ENCODE peak calls at places on chromosomes 16 and 17, in five cellular contexts. N is tibial artery; M is pancreas; K is MM.1S; X is CD8-positive, alpha-beta T cell. Y is an unnamed sample. For H3K9me3, the result is how much of the 10 kb centered on the place peaks cover.

GRCh38 chr16:2752850-2753522 is 548 bp downstream of the SRRM2 start:
- DNase-seq in N (peak), M (peak), K (peak), X (peak), Y (peak)

GRCh38 chr16:49857423-49858181 is 1.7 kb upstream of the ZNF423 start:
- DNase-seq in N (peak), M (peak), K (peak), X (no peak), Y (peak)

GRCh38 chr16:30030011-30030685 is 923 bp downstream of the TLCD3B start:
- DNase-seq in N (no peak), M (no peak), K (no peak), X (no peak), Y (no peak)

GRCh38 chr17:67608691-67609090 is 109.0 kb upstream of the NOL11 start:
- DNase-seq in N (no peak), M (no peak), K (no peak), X (no peak), Y (no peak)

GRCh38 chr17:51238253-51238887 is 21.5 kb downstream of the MBTD1 start:
- DNase-seq in N (no peak), M (no peak), K (no peak), X (no peak), Y (no peak)

GRCh38 chr17:12342609-12343248 is 322.1 kb downstream of the MAP2K4 start:
- DNase-seq in N (no peak), M (no peak), K (no peak), X (no peak), Y (no peak)

GRCh38 chr17:39062846-39063680 is 88.4 kb downstream of the PLXDC1 start:
- DNase-seq in N (no peak), M (no peak), K (no peak), X (no peak), Y (no peak)

GRCh38 chr17:45127583-45128300 is 4.6 kb downstream of the PLCD3 start:
- DNase-seq in N (peak), M (peak), K (no peak), X (no peak), Y (no peak)

GRCh38 chr17:59668816-59669215 is 38.4 kb downstream of the PTRH2 start:
- DNase-seq in N (no peak), M (no peak), K (no peak), X (no peak), Y (no peak)

GRCh38 chr17:9816472-9816871 is 5.4 kb downstream of the GSG1L2 start:
- DNase-seq in N (no peak), M (no peak), K (no peak), X (no peak), Y (no peak)

GRCh38 chr17:45791935-45792334 is 7.8 kb downstream of the CRHR1 start:
- DNase-seq in N (no peak), M (no peak), K (no peak), X (no peak), Y (no peak)

GRCh38 chr16:48075398-48075797 is 80.4 kb downstream of the ABCC12 start:
- DNase-seq in N (no peak), M (no peak), K (no peak), X (no peak), Y (no peak)

GRCh38 chr16:60686824-60687223 is 1349.4 kb downstream of the CDH8 start:
- DNase-seq in N (no peak), M (no peak), K (no peak), X (no peak), Y (no peak)
- H3K9me3 ChIP-seq in N (under half), M (under half), K (under half), X (under half), Y (under half)

GRCh38 chr16:35414563-35414962 is 1955.2 kb downstream of the TP53TG3F start:
- DNase-seq in N (no peak), M (no peak), K (no peak), X (no peak), Y (no peak)
- H3K9me3 ChIP-seq in N (under half), M (under half), K (under half), X (under half), Y (under half)

GRCh38 chr16:35560637-35560984 is 2101.2 kb downstream of the TP53TG3F start:
- DNase-seq in N (no peak), M (no peak), K (no peak), X (no peak), Y (no peak)
- H3K9me3 ChIP-seq in N (under half), M (under half), K (under half), X (under half), Y (under half)

GRCh38 chr16:24378999-24379398 is 122.9 kb downstream of the CACNG3 start:
- DNase-seq in N (no peak), M (no peak), K (no peak), X (no peak), Y (no peak)
- H3K9me3 ChIP-seq in N (under half), M (under half), K (under half), X (under half), Y (under half)

GRCh38 chr16:84648595-84649510 is 542 bp downstream of the KLHL36 start:
- DNase-seq in N (peak), M (peak), K (peak), X (peak), Y (peak)
- H3K9me3 ChIP-seq in N (under half), M (under half), K (under half), X (under half), Y (under half)

Y was measured in T-helper 17 cell.